ENCODE peak calls at places on chromosome 5, in five cellular contexts. X is IMR-90, Y is neuronal stem cell, P is trophoblast cell, A is mesenchymal stem cell. O is an unnamed sample.

GRCh38 chr5:126122942-126123341 is 300.3 kb upstream of the GRAMD2B start:
- DNase-seq in Y (no peak), X (no peak), P (no peak), A (peak; percentile 22), O (peak; percentile 94)

GRCh38 chr5:96220610-96221390 is 212.2 kb downstream of the PCSK1 start:
- DNase-seq in P (no peak), Y (no peak), X (peak; percentile 77), A (peak; percentile 63), O (no peak)

GRCh38 chr5:6448622-6449464 is at the start of gene UBE2QL1:
- DNase-seq in A (peak; percentile 1), Y (no peak), P (no peak), X (no peak), O (peak; percentile 47)

GRCh38 chr5:453725-454481 is 10.9 kb downstream of the EXOC3 start:
- DNase-seq in X (no peak), Y (no peak), P (no peak), A (no peak), O (no peak)

GRCh38 chr5:90231688-90232087 is 177.9 kb downstream of the CETN3 start:
- DNase-seq in X (no peak), Y (no peak), A (no peak), P (no peak), O (no peak)

GRCh38 chr5:95958308-95959014 is 3.2 kb downstream of the ELL2 start:
- DNase-seq in Y (no peak), X (peak; percentile 54), P (no peak), A (peak; percentile 46), O (peak; percentile 46)

GRCh38 chr5:8577792-8578191 is 708.8 kb downstream of the MTRR start:
- DNase-seq in A (peak; percentile 3), Y (no peak), P (no peak), X (peak; percentile 28), O (no peak)

GRCh38 chr5:91898865-91899264 is 515.7 kb upstream of the ARRDC3 start:
- DNase-seq in P (no peak), Y (no peak), X (no peak), A (no peak), O (no peak)

DNA sequence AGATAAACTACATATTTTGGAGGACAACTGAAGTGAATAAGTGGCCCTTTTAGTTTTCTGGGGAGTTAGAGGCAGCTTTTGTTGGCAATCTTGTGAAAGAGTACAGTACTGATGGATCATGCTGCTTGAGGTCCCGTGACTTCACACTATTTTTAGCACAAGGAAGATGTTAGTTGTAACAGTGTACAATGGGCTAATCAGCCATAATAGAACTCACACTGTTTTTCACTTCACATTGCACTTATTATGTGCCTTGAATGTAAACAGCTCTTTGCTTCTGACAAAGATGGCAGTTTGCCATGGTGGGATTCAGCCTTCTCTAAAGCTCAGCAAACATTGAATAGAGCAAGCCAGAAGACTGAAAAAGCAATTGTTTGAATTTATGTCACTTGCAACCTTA is 176.7 kb upstream of the ZNF608 start:
- DNase-seq in X (peak; percentile 24), A (peak; percentile 75), Y (no peak), P (no peak), O (no peak)
- H3K4me3 ChIP-seq in X (no peak overlapping the region), A (no peak overlapping the region), Y (no peak overlapping the region), P (no peak overlapping the region), O (no peak overlapping the region)

DNA sequence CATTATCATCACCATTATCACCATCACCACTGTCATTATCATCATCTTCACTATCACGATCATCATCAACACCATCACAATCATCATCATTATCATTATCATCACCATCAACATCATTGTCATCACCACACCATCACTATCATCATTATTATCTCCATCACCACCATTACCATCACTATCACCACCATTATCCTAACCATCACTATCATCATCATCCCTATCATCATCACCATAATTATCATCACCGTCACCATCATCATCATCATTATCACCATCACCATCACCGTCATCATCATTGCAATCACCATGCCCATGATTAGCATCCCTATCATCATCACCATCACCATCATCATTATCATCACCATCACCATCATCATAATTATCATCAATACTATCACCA is 311.9 kb downstream of the IRX2 start:
- DNase-seq in X (no peak), P (no peak), Y (no peak), A (no peak), O (no peak)
- H2AK5ac ChIP-seq in X (no peak overlapping the region), P (no peak overlapping the region), Y (no peak overlapping the region), A (no peak overlapping the region), O (no peak overlapping the region)

GRCh38 chr5:75236322-75237316 is at the start of gene ANKRD31:
- DNase-seq in P (peak; percentile 69), X (peak; percentile 66), A (peak; percentile 72), Y (peak; percentile 71), O (peak; percentile 80)

GRCh38 chr5:75239681-75240080 is 3.0 kb upstream of the ANKRD31 start:
- DNase-seq in X (no peak), P (peak; percentile 58), Y (no peak), A (no peak), O (peak; percentile 91)

GRCh38 chr5:75234251-75234650 is 2.4 kb downstream of the ANKRD31 start:
- DNase-seq in A (no peak), X (no peak), Y (no peak), P (no peak), O (no peak)

GRCh38 chr5:75235711-75236110 is 967 bp downstream of the ANKRD31 start:
- DNase-seq in P (no peak), Y (no peak), A (no peak), X (no peak), O (no peak)
- H3K4me3 ChIP-seq in P (no peak overlapping the region), Y (no peak overlapping the region), A (no peak overlapping the region), X (no peak overlapping the region), O (no peak overlapping the region)

GRCh38 chr5:170355601-170356098 is 33.5 kb downstream of the KCNMB1 start:
- DNase-seq in X (no peak), A (no peak), Y (no peak), P (no peak), O (no peak)

GRCh38 chr5:170357853-170358497 is 31.2 kb downstream of the KCNMB1 start:
- DNase-seq in X (no peak), A (no peak), P (no peak), Y (no peak), O (no peak)

GRCh38 chr5:170353946-170354345 is 35.2 kb downstream of the KCNMB1 start:
- DNase-seq in Y (no peak), A (no peak), P (no peak), X (no peak), O (no peak)

GRCh38 chr5:170348069-170348702 is 41.0 kb downstream of the KCNMB1 start:
- DNase-seq in X (no peak), P (no peak), Y (no peak), A (no peak), O (no peak)

DNA sequence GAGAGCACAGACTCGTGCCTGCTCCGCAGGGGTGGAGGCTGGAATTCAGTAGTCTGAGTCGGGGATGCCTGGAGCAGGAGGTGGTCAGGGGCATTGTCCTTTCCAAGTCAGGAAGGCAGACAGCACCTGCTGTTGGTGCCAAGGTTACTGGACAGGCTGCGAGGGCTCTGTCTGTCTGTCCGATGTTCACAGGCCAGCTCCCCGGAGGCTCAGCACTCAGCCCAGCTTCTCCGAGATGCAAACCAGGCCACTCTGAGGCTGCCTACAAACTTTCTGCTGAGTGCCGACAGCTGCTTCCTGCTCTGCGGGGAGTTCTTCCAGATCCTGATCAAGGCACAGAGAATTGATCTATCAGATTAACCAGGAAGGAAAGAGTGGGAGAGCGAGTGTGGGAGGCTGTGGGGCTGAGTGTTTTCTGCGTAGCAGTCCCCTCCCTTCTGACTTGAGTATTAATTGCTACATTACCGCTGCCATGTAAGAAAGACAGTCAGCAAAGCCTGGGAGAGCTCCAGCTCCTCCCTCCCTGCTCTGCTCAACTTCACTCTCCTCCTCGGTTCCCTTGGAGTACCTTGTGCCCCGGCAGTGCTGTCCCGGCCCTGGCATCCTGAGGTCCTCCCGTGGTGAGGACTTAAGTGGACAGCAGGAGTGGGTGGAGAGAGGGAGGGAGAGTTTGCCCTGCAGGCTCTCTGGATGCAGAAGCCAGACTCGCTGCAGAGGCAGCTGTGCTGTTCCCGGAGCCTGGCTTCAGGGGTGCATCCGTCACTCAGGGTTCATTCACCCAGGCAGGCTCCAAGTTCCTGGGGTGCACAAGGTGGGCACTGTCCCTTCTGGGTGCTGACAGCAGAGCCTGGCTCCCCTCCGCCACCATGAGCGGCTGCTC is 35.9 kb downstream of the KCNMB1 start:
- DNase-seq in Y (no peak), X (no peak), A (peak; percentile 22), P (no peak), O (peak; percentile 74)
- H2AK5ac ChIP-seq in Y (peak overlapping the region; percentile 8), X (no peak overlapping the region), A (no peak overlapping the region), P (peak overlapping the region; percentile 51), O (no peak overlapping the region)

GRCh38 chr5:176818391-176819098 is 8.2 kb downstream of the UNC5A start:
- DNase-seq in X (no peak), P (no peak), A (no peak), Y (no peak), O (no peak)
- H3K4me3 ChIP-seq in X (no peak overlapping the region), P (no peak overlapping the region), A (peak overlapping the region; percentile 60), Y (no peak overlapping the region), O (no peak overlapping the region)

GRCh38 chr5:151448038-151448985 is 909 bp downstream of the SLC36A1 start:
- DNase-seq in X (no peak), A (peak; percentile 28), Y (peak; percentile 31), P (peak; percentile 38), O (peak; percentile 78)

GRCh38 chr5:151451626-151452520 is 4.5 kb downstream of the SLC36A1 start:
- DNase-seq in X (peak; percentile 69), A (peak; percentile 35), P (no peak), Y (no peak), O (no peak)

GRCh38 chr5:151449288-151449687 is 1.9 kb downstream of the SLC36A1 start:
- DNase-seq in X (no peak), Y (no peak), A (no peak), P (no peak), O (no peak)

GRCh38 chr5:151449836-151450235 is 2.4 kb downstream of the SLC36A1 start:
- DNase-seq in A (no peak), P (no peak), Y (no peak), X (no peak), O (no peak)

DNA sequence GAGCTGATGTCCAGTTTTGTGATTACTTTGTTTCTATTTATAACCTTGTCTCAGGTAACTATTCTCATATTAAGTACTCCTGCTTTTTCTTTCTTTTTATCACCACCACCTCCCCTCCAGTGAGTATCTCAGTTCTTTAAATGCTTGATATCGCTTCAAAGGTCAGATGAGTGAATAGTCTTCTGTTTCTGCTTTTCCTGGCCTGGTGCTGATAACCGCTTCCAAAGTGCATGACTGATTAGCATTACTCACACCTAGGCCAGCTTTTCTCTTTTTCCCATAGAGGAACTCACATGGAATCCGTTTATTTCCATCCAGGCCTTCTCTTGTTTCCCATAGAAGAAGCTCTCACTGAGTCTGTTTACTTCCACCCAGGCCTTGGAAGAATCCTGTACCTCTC is 3.2 kb downstream of the SLC36A1 start:
- DNase-seq in X (peak; percentile 16), P (no peak), Y (no peak), A (no peak), O (no peak)
- H2AK5ac ChIP-seq in X (no peak overlapping the region), P (no peak overlapping the region), Y (no peak overlapping the region), A (peak overlapping the region; percentile 10), O (no peak overlapping the region)

DNA sequence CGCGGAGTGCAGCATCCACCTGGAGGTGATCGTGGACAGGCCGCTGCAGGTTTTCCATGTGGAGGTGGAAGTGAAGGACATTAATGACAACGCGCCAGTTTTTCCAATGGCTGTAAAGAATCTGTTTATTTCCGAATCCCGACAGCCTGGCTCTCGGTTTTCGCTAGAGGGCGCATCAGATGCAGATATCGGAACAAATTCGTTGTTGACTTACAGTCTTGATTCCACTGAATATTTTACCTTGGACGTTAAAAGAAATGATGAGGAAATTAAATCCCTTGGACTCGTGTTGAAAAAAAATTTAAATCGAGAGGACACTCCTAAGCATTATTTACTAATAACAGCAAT is 611 bp downstream of the PCDHA3 start:
- DNase-seq in X (no peak), Y (no peak), P (no peak), A (no peak), O (no peak)
- H3K4me3 ChIP-seq in X (peak overlapping the region; percentile 36), Y (no peak overlapping the region), P (no peak overlapping the region), A (no peak overlapping the region), O (no peak overlapping the region)

GRCh38 chr5:173989432-173990082 is 587 bp downstream of the C5orf47 start:
- DNase-seq in Y (no peak), A (no peak), P (no peak), X (no peak), O (no peak)
- H2AK5ac ChIP-seq in Y (peak overlapping the region; percentile 96), A (no peak overlapping the region), P (no peak overlapping the region), X (no peak overlapping the region), O (no peak overlapping the region)